ENCODE peak calls at places on chromosome 17, in four cellular contexts. N is PC-3, I is A673, A is HCT116. P is an unnamed sample.

GRCh38 chr17:10638151-10638550 is 19.0 kb downstream of the MYH3 start:
- DNase-seq in N (no peak), I (no peak), A (no peak), P (no peak)

GRCh38 chr17:70357196-70357595 is 187.9 kb downstream of the KCNJ2 start:
- DNase-seq in N (no peak), I (no peak), A (no peak), P (no peak)

GRCh38 chr17:1259910-1260389 is 10.3 kb upstream of the BHLHA9 start:
- DNase-seq in N (no peak), I (peak; percentile 67), A (no peak), P (no peak)

GRCh38 chr17:37483311-37484039 is 6.2 kb upstream of the DUSP14 start:
- DNase-seq in N (no peak), I (peak; percentile 8), A (no peak), P (peak; percentile 98)

GRCh38 chr17:74190154-74190553 is 13.3 kb upstream of the RPL38 start:
- DNase-seq in N (peak; percentile 50), I (peak; percentile 67), A (peak; percentile 66), P (peak; percentile 51)

GRCh38 chr17:75783803-75784472 is 668 bp upstream of the UNK start:
- DNase-seq in N (no peak), I (no peak), A (no peak), P (no peak)

GRCh38 chr17:70059076-70059475 is 15.9 kb upstream of the KCNJ16 start:
- DNase-seq in N (no peak), I (no peak), A (no peak), P (no peak)

GRCh38 chr17:61793565-61793964 is 69.8 kb downstream of the BRIP1 start:
- DNase-seq in N (no peak), I (no peak), A (no peak), P (no peak)

GRCh38 chr17:78316867-78317816 is 42.7 kb downstream of the SOCS3 start:
- DNase-seq in N (peak; percentile 50), I (peak; percentile 68), A (no peak), P (peak; percentile 45)

GRCh38 chr17:15483416-15483815 is 16.0 kb upstream of the CDRT4 start:
- DNase-seq in N (no peak), I (no peak), A (no peak), P (peak; percentile 46)

GRCh38 chr17:78997881-78998280 is 11.7 kb downstream of the CANT1 start:
- DNase-seq in N (no peak), I (no peak), A (no peak), P (no peak)

GRCh38 chr17:58630883-58631522 is 60.8 kb downstream of the TEX14 start:
- DNase-seq in N (no peak), I (no peak), A (peak; percentile 98), P (no peak)

GRCh38 chr17:1069847-1070246 is 72.9 kb downstream of the TIMM22 start:
- DNase-seq in N (no peak), I (no peak), A (no peak), P (no peak)

GRCh38 chr17:21292867-21293845 is 8.6 kb downstream of the MAP2K3 start:
- DNase-seq in N (no peak), I (no peak), A (no peak), P (no peak)

GRCh38 chr17:69757794-69758430 is 317.1 kb upstream of the KCNJ16 start:
- DNase-seq in N (peak; percentile 72), I (no peak), A (no peak), P (peak; percentile 97)

GRCh38 chr17:74182041-74182783 is 21.3 kb upstream of the RPL38 start:
- DNase-seq in N (no peak), I (no peak), A (no peak), P (no peak)

GRCh38 chr17:14203392-14203791 is 33.3 kb downstream of the CDRT15 start:
- DNase-seq in N (peak; percentile 26), I (no peak), A (no peak), P (no peak)

GRCh38 chr17:83031321-83031945 is 48.0 kb upstream of the METRNL start:
- DNase-seq in N (no peak), I (no peak), A (no peak), P (no peak)

GRCh38 chr17:57561072-57561861 is 183.8 kb downstream of the CCDC182 start:
- DNase-seq in N (no peak), I (no peak), A (no peak), P (no peak)

GRCh38 chr17:29931253-29931932 is 1.4 kb upstream of the SSH2 start:
- DNase-seq in N (peak; percentile 62), I (peak; percentile 99), A (peak; percentile 82), P (peak; percentile 82)

DNA sequence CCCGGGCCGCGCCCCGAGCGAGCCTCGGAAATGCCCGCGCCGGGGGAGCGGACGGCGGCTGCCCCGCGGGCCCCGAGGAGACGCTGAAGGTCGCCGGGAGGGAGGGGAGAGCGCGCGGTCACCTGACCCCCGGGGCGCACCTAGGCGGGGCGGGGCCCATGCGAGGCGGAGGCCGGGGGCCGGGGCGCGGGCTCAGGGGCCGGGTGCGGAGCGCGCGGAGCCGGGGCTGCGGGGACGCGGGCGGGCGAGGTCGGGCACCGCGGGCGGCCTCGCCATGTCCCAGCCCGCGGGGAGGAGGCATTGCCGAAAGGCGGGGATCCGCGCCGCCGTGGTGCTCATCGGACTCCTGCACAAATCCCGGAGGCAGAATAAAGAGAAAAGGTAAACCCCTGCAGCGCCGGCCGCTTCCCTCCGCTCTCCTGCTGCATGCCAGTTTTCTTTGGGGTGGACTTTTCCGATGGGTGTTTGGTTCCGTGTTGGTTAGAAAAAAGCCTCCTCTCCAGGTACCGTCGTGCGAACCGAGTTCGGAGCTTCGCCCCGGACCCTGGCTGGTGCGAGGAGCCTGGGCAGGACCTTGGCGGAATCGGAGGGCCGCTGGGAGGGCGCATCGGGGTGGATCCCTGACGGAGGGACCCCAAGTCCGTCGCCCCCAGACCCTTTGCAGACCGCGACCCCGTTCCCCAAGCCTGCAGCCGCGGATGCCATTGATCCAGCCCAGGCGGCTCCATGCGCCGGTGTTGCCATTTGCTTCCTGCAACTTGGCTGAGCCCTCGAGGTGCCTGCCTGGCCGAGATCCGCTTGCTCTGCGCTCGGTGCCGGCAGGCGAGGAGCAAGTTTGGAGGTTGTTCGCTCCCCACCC is 57.7 kb downstream of the RAP1GAP2 start:
- DNase-seq in N (peak; percentile 34), I (no peak), A (no peak), P (peak; percentile 24)
- TF ChIP-seq EZH2 in N (no peak), I (peak; percentile 99), A (no peak), P (no peak)

GRCh38 chr17:45021607-45022287 is 29.7 kb downstream of the DCAKD start:
- DNase-seq in N (peak; percentile 79), I (peak; percentile 60), A (no peak), P (peak; percentile 71)
- TF ChIP-seq CTCF in N (peak; percentile 96), I (peak; percentile 55), A (peak; percentile 87), P (peak; percentile 44)

DNA sequence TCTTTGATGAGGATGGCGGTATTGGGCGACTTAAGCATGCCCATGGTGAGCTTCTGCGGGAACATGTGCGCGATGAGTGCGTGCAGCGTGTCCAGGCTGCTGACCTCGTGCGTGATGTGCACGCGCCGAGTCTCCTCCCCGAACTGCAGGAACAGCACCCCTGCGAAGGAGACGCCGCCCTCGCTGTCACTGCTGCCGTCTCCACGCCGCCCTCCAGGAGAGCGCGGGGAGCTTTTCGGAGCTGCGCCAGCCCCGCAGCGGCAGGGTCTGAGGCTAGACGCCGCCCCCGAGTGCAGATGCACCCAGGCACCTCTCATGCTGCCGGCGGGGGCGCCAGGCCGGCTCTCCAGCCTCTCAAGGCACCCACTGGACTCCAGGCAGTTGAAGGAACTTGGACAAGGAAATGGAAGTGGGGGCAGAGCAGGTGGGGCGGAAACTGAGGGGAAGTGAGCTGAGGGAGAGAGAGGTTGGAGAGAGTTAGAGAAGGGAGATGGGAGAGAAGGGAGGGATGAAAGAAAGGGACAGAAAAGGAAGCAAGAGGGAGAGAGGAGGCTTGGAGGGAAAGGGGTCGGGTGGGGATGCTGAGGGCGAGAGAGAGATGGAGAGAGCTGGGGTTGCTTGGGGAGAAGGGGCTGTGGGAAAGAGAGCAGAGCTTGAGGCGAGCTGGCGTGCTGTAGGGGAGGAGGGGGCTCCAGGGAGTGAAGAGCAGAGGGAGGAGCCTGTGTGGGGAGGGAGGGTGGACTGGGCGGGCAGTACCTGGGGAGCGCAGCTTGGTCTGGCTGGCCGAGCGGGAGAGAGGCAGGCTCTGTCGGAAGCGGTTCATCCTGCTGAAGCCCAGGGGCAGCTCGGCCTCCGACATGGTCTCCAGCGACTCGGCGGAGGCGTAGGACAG is 42.1 kb downstream of the SRCIN1 start:
- DNase-seq in N (no peak), I (no peak), A (no peak), P (no peak)
- H3K27me3 ChIP-seq in N (no peaks in the 10 kb centered on the region), I (no peaks in the 10 kb centered on the region), A (no peaks in the 10 kb centered on the region), P (peaks cover 89% of the 10 kb centered on the region)

GRCh38 chr17:48632579-48633265 is 6.6 kb upstream of the HOXB9 start:
- DNase-seq in N (no peak), I (no peak), A (no peak), P (no peak)

GRCh38 chr17:48630009-48630924 is 4.1 kb upstream of the HOXB9 start:
- DNase-seq in N (no peak), I (no peak), A (no peak), P (no peak)

GRCh38 chr17:48631693-48632578 is 5.8 kb upstream of the HOXB9 start:
- DNase-seq in N (no peak), I (no peak), A (no peak), P (no peak)

GRCh38 chr17:48629411-48629759 is 3.2 kb upstream of the HOXB9 start:
- DNase-seq in N (no peak), I (no peak), A (no peak), P (no peak)

DNA sequence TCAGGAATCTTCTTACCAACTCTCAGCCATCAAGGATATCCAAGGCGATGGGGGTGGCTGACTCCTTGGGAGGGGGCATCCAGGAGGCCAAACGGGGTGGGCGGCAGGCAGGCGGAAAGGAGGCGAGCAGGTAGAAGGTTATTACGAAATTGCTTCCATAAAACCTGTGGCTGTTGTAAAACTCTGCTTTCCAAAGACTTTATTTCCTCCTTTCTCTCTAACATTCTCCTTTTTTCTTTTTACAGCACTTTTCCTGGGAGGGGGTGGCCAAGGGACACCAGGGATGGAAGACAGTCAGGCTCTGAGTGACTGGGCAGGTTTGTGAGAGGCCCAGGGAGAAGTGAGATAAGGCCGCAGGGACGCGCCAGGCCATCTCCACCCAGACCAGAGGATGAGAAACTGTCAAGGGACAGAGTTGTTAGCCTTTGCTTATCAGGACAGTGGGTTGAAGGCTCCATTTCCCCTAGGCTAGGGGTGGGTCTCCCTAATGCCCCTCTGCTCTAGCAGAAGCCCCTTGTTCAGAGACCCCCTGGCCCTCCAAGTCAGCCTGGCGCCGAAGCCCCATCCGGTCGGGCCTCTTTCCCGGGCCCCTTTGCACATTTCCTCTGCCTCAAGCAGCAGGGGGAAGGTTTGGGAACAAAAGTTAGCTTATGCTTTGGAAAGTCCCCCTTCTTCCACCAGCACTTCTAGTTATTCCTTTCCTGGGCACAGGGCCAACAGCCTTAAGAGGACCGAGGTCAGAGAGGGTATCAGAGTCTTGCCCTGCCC is 5.0 kb upstream of the HOXB9 start:
- DNase-seq in N (no peak), I (no peak), A (no peak), P (no peak)
- TF ChIP-seq EZH2 in N (no peak), I (no peak), A (no peak), P (peak; percentile 49)

GRCh38 chr17:33716937-33717336 is 423.8 kb upstream of the ASIC2 start:
- DNase-seq in N (no peak), I (no peak), A (no peak), P (no peak)

GRCh38 chr17:33709881-33710280 is 416.8 kb upstream of the ASIC2 start:
- DNase-seq in N (no peak), I (no peak), A (no peak), P (no peak)

DNA sequence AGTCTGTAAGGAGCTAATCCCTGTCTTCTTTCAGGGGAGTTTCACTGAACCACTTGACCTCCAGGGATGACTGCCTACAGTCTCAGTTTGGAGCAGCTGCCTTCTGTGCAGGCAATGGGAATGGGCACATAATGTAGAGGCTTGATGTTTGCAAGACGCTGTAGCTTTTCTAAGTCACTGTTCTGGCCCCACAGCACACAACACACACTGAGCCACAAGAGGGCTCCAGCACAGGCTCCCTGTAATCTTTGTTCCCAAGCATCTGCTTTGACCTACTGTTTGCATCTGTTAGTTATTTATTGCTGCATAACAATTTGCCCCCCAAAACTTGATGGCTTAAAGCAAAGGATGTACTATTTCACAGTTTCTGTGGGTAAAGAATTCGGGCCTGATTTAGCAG is 419.0 kb upstream of the ASIC2 start:
- DNase-seq in N (no peak), I (no peak), A (no peak), P (no peak)
- TF ChIP-seq CTCF in N (no peak), I (no peak), A (no peak), P (no peak)

P was measured in fibroblast of lung.